ENCODE peak calls at places on chromosomes 3 and 15, in seven cellular contexts. Y, N, R, Z, A, U and X are unnamed samples.
A peak's percentile ranks its signal among the peaks of the same experiment; 100 is the strongest.

GRCh38 chr3:126337980-126338651 is 19.1 kb downstream of the KLF15 start:
- DNase-seq in Y (no peak), R (no peak), N (no peak), U (no peak), Z (no peak), A (no peak), X (no peak)

GRCh38 chr3:81443948-81444347 is 317.5 kb downstream of the GBE1 start:
- DNase-seq in A (no peak), R (no peak), Z (no peak), U (no peak), Y (no peak), N (peak; percentile 64), X (no peak)

GRCh38 chr3:176994393-176994792 is 202.9 kb downstream of the TBL1XR1 start:
- DNase-seq in N (no peak), R (no peak), Y (no peak), Z (no peak), U (no peak), A (no peak), X (no peak)

GRCh38 chr15:78422571-78423340 is 15.3 kb upstream of the IREB2 start:
- DNase-seq in N (peak; percentile 74), Z (peak; percentile 71), R (peak; percentile 47), U (peak; percentile 70), Y (peak; percentile 78), A (peak; percentile 72), X (peak; percentile 81)

GRCh38 chr3:135503429-135504083 is 462.0 kb upstream of the PPP2R3A start:
- DNase-seq in R (peak; percentile 28), Z (peak; percentile 68), N (peak; percentile 41), U (peak; percentile 41), Y (peak; percentile 95), A (peak; percentile 92), X (peak; percentile 68)

GRCh38 chr3:154919226-154919625 is 160.9 kb upstream of the MME start:
- DNase-seq in Z (no peak), U (no peak), Y (no peak), A (no peak), N (no peak), R (no peak), X (no peak)

GRCh38 chr3:38581774-38582173 is 67.7 kb downstream of the SCN5A start:
- DNase-seq in Y (peak; percentile 27), Z (no peak), N (no peak), A (no peak), R (no peak), U (no peak), X (no peak)

GRCh38 chr3:169542347-169542751 is 121.2 kb downstream of the MECOM start:
- DNase-seq in N (no peak), Y (no peak), R (no peak), A (no peak), U (no peak), Z (no peak), X (no peak)

GRCh38 chr3:115784739-115785571 is 161.6 kb downstream of the GAP43 start:
- DNase-seq in Y (no peak), R (no peak), Z (peak; percentile 68), A (no peak), U (no peak), N (no peak), X (no peak)

GRCh38 chr15:59303641-59304433 is 68.8 kb downstream of the MYO1E start:
- DNase-seq in U (no peak), R (no peak), A (no peak), Y (no peak), Z (no peak), N (peak; percentile 78), X (no peak)

GRCh38 chr3:182713743-182714517 is 79.4 kb upstream of the ATP11B start:
- DNase-seq in N (peak; percentile 61), U (no peak), Z (peak; percentile 62), A (no peak), R (peak; percentile 60), Y (no peak), X (peak; percentile 81)

GRCh38 chr15:90062729-90063684 is 39.3 kb downstream of the IDH2 start:
- DNase-seq in A (no peak), Z (no peak), N (no peak), Y (no peak), U (no peak), R (no peak), X (no peak)

GRCh38 chr3:127049390-127049789 is 66.5 kb downstream of the PLXNA1 start:
- DNase-seq in A (peak; percentile 50), R (no peak), U (no peak), N (peak; percentile 20), Y (no peak), Z (no peak), X (no peak)

GRCh38 chr3:146605106-146605505 is at the start of gene PLSCR5:
- DNase-seq in Z (no peak), A (no peak), Y (no peak), R (peak; percentile 23), N (no peak), U (no peak), X (no peak)
- TF ChIP-seq MAX in Z (no peak), A (no peak), Y (no peak), R (no peak), N (no peak), U (no peak), X (no peak)

DNA sequence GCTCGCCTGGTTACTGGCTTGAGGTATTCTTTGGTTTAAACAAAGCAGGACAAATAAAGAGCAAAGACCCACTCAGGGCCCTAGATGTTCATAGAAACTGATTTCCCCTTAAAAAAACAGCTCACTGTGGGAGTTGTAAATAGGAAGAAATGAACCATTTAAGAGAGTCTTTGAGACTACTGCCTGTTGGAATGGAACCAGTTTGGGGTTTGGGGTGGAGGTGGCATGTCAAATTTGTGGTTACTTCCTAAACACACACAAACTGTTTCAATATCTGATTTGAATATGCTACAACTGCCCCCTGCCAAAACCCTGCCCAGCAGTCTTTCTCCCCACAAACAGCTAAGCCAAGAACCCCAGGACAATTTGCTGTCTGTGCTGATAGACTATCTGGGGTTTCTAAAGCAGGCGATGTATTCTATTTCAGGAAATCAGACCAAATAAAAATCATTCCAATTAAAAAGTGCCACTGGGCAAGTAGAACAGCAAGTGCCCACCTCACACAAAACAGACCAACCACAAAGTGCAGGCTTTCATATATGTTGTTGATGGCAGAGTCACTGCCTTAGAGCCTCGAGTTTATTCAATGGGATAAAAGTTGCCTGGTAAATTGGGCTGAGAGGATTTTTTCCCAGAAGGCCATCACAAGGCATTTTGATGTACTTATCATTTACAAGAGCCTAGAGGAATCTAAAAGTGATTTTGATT is 293.9 kb upstream of the PROK2 start:
- DNase-seq in A (no peak), U (no peak), R (no peak), Y (no peak), Z (no peak), N (no peak), X (no peak)
- TF ChIP-seq MAX in A (no peak), U (no peak), R (no peak), Y (no peak), Z (no peak), N (no peak), X (no peak)

GRCh38 chr3:161508852-161509477 is 12.4 kb downstream of the OTOL1 start:
- DNase-seq in Y (no peak), U (peak; percentile 13), R (no peak), A (no peak), N (peak; percentile 6), Z (peak; percentile 24), X (peak; percentile 7)
- TF ChIP-seq MAX in Y (no peak), U (no peak), R (no peak), A (no peak), N (no peak), Z (no peak), X (no peak)

GRCh38 chr3:53259427-53260259 is 3.8 kb upstream of the TKT start:
- DNase-seq in Z (peak; percentile 61), U (no peak), R (no peak), Y (no peak), A (no peak), N (no peak), X (no peak)
- TF ChIP-seq MAX in Z (no peak), U (no peak), R (no peak), Y (no peak), A (no peak), N (no peak), X (no peak)

GRCh38 chr15:63038926-63039673 is 3.4 kb upstream of the TPM1 start:
- DNase-seq in R (no peak), U (no peak), A (no peak), N (no peak), Z (no peak), Y (no peak), X (no peak)
- TF ChIP-seq MAX in R (no peak), U (no peak), A (no peak), N (no peak), Z (no peak), Y (no peak), X (no peak)